ENCODE peak calls at places on chromosomes 13 and 19, in nine cellular contexts. N is NCI-H345; M is neural progenitor cell; W is activated CD8-positive, alpha-beta memory T cell treated with anti-CD3 and anti-CD28 coated beads for 24 hours; Q is GM19239; S is Daoy; X is HCEC 1CT; T is NCI-H1930; Z is mesothelial cell of epicardium. V is an unnamed sample.

GRCh38 chr13:50668044-50668443 is 175.4 kb downstream of the DLEU7 start:
- DNase-seq in N (no peak), M (no peak), W (no peak), Q (no peak), S (no peak), X (no peak), T (no peak), Z (no peak), V (no peak)

GRCh38 chr19:48553676-48554384 is 1.9 kb downstream of the SULT2B1 start:
- DNase-seq in N (no peak), M (peak; percentile 48), W (no peak), Q (no peak), S (peak; percentile 45), X (peak; percentile 84), T (no peak), Z (no peak), V (no peak)

GRCh38 chr13:110561335-110562033 is at the start of gene RAB20:
- DNase-seq in N (peak; percentile 56), M (peak; percentile 85), W (peak; percentile 77), Q (peak; percentile 84), S (peak; percentile 80), X (peak; percentile 80), T (peak; percentile 72), Z (peak; percentile 60), V (peak; percentile 82)

GRCh38 chr13:67299072-67299635 is 69.0 kb upstream of the PCDH9 start:
- DNase-seq in N (no peak), M (no peak), W (no peak), Q (no peak), S (no peak), X (peak; percentile 97), T (no peak), Z (no peak), V (no peak)

GRCh38 chr13:100439247-100439955 is 149.2 kb downstream of the GGACT start:
- DNase-seq in N (no peak), M (peak; percentile 75), W (no peak), Q (no peak), S (no peak), X (no peak), T (peak; percentile 76), Z (no peak), V (no peak)

GRCh38 chr19:6376512-6377193 is 920 bp upstream of the PSPN start:
- DNase-seq in N (no peak), M (no peak), W (no peak), Q (no peak), S (no peak), X (no peak), T (no peak), Z (no peak), V (no peak)

GRCh38 chr19:39135701-39136100 is 10.1 kb downstream of the PAK4 start:
- DNase-seq in N (no peak), M (no peak), W (no peak), Q (no peak), S (no peak), X (no peak), T (no peak), Z (no peak), V (no peak)

GRCh38 chr19:3606690-3607289 is at the start of gene TBXA2R:
- DNase-seq in N (peak; percentile 53), M (peak; percentile 64), W (peak; percentile 88), Q (peak; percentile 90), S (peak; percentile 78), X (peak; percentile 58), T (no peak), Z (no peak), V (peak; percentile 41)

GRCh38 chr19:48896191-48896720 is 2.3 kb downstream of the TULP2 start:
- DNase-seq in N (no peak), M (peak; percentile 79), W (peak; percentile 79), Q (no peak), S (no peak), X (no peak), T (no peak), Z (no peak), V (peak; percentile 55)

GRCh38 chr19:49475995-49476880 is 2.2 kb downstream of the FLT3LG start:
- DNase-seq in N (peak; percentile 51), M (peak; percentile 94), W (peak; percentile 89), Q (no peak), S (peak; percentile 42), X (no peak), T (peak; percentile 78), Z (peak; percentile 51), V (peak; percentile 81)

GRCh38 chr19:54160182-54160811 is 776 bp upstream of the LENG1 start:
- DNase-seq in N (peak; percentile 38), M (peak; percentile 59), W (no peak), Q (no peak), S (peak; percentile 33), X (no peak), T (peak; percentile 65), Z (no peak), V (no peak)

GRCh38 chr13:98222081-98222554 is 45.0 kb upstream of the RNF113B start:
- DNase-seq in N (peak; percentile 3), M (no peak), W (no peak), Q (no peak), S (peak; percentile 16), X (peak; percentile 48), T (no peak), Z (no peak), V (no peak)

GRCh38 chr19:1053176-1054101 is 13.5 kb upstream of the ARHGAP45 start:
- DNase-seq in N (no peak), M (no peak), W (no peak), Q (no peak), S (no peak), X (no peak), T (no peak), Z (no peak), V (no peak)

GRCh38 chr19:33702606-33703437 is 81.1 kb downstream of the CHST8 start:
- DNase-seq in N (no peak), M (no peak), W (no peak), Q (no peak), S (no peak), X (no peak), T (no peak), Z (no peak), V (no peak)

GRCh38 chr19:31505596-31505910 is 156.3 kb upstream of the TSHZ3 start:
- DNase-seq in N (no peak), M (no peak), W (no peak), Q (no peak), S (no peak), X (no peak), T (no peak), Z (no peak), V (no peak)

GRCh38 chr19:38425810-38426466 is at the start of gene RASGRP4:
- DNase-seq in N (no peak), M (no peak), W (no peak), Q (no peak), S (no peak), X (no peak), T (no peak), Z (no peak), V (no peak)

GRCh38 chr19:32130241-32130753 is 215.1 kb upstream of the ZNF507 start:
- DNase-seq in N (no peak), M (no peak), W (no peak), Q (no peak), S (no peak), X (no peak), T (no peak), Z (no peak), V (no peak)

GRCh38 chr13:83121904-83122303 is 760.4 kb downstream of the SLITRK1 start:
- DNase-seq in N (peak; percentile 3), M (no peak), W (no peak), Q (no peak), S (no peak), X (no peak), T (no peak), Z (no peak), V (no peak)

GRCh38 chr19:54178581-54179261 is 5.8 kb upstream of the TMC4 start:
- DNase-seq in N (peak; percentile 23), M (peak; percentile 66), W (no peak), Q (no peak), S (no peak), X (no peak), T (peak; percentile 58), Z (no peak), V (peak; percentile 67)

GRCh38 chr19:14412436-14413071 is 6.6 kb downstream of the DDX39A start:
- DNase-seq in N (no peak), M (no peak), W (no peak), Q (no peak), S (no peak), X (no peak), T (no peak), Z (no peak), V (no peak)

GRCh38 chr13:49669735-49670309 is 21.5 kb downstream of the EBPL start:
- DNase-seq in N (no peak), M (peak; percentile 77), W (no peak), Q (no peak), S (peak; percentile 57), X (peak; percentile 68), T (peak; percentile 75), Z (no peak), V (peak; percentile 61)

GRCh38 chr19:10763399-10763798 is 45.5 kb downstream of the DNM2 start:
- DNase-seq in N (no peak), M (no peak), W (no peak), Q (no peak), S (no peak), X (no peak), T (no peak), Z (no peak), V (no peak)

GRCh38 chr13:94702181-94703041 is 9.9 kb downstream of the SOX21 start:
- DNase-seq in N (no peak), M (peak; percentile 51), W (no peak), Q (no peak), S (no peak), X (no peak), T (no peak), Z (no peak), V (no peak)

GRCh38 chr19:52138614-52139290 is 986 bp downstream of the ZNF616 start:
- DNase-seq in N (peak; percentile 17), M (peak; percentile 82), W (peak; percentile 69), Q (peak; percentile 7), S (peak; percentile 64), X (peak; percentile 18), T (peak; percentile 15), Z (peak; percentile 31), V (peak; percentile 7)

GRCh38 chr13:64709079-64709478 is 2521.1 kb downstream of the PCDH9 start:
- DNase-seq in N (no peak), M (peak; percentile 39), W (no peak), Q (no peak), S (no peak), X (no peak), T (no peak), Z (no peak), V (no peak)

GRCh38 chr13:112450567-112451240 is 74.5 kb downstream of the SPACA7 start:
- DNase-seq in N (peak; percentile 87), M (no peak), W (no peak), Q (no peak), S (no peak), X (no peak), T (peak; percentile 82), Z (no peak), V (no peak)

GRCh38 chr19:4589579-4590410 is 30.3 kb upstream of the SEMA6B start:
- DNase-seq in N (no peak), M (peak; percentile 34), W (no peak), Q (no peak), S (no peak), X (peak; percentile 20), T (peak; percentile 7), Z (no peak), V (peak; percentile 81)

GRCh38 chr13:113364371-113364932 is 522 bp upstream of the GRTP1 start:
- DNase-seq in N (no peak), M (no peak), W (no peak), Q (no peak), S (no peak), X (no peak), T (peak; percentile 66), Z (no peak), V (no peak)

GRCh38 chr13:19927117-19927734 is 31.3 kb upstream of the ZMYM2 start:
- DNase-seq in N (no peak), M (peak; percentile 22), W (no peak), Q (no peak), S (no peak), X (peak; percentile 34), T (peak; percentile 34), Z (no peak), V (peak; percentile 59)

GRCh38 chr13:113122571-113123225 is at the start of gene F10:
- DNase-seq in N (no peak), M (peak; percentile 72), W (no peak), Q (no peak), S (peak; percentile 34), X (peak; percentile 65), T (no peak), Z (no peak), V (no peak)

GRCh38 chr13:25232937-25233515 is 54.3 kb downstream of the MTMR6 start:
- DNase-seq in N (peak; percentile 6), M (peak; percentile 48), W (no peak), Q (peak; percentile 20), S (no peak), X (peak; percentile 38), T (no peak), Z (no peak), V (peak; percentile 64)

V was measured in NAMALWA.